ENCODE peak calls at places on chromosomes 16 and 17, in eight cellular contexts. One of them, this sample, is unnamed.

GRCh38 chr17:78114831-78115723 is 13.5 kb downstream of the TMC6 start:
- DNase-seq in adrenal gland: no peak
- DNase-seq in uterus: no peak
- DNase-seq in A549: no peak
- DNase-seq in esophagus squamous epithelium: no peak
- DNase-seq in tibial nerve: no peak
- DNase-seq in NB4: no peak
- DNase-seq in upper lobe of left lung: no peak
- DNase-seq in this sample: peak

GRCh38 chr17:55482591-55483389 is 28.5 kb downstream of the SMIM36 start:
- DNase-seq in upper lobe of left lung: no peak
- DNase-seq in uterus: no peak
- DNase-seq in tibial nerve: no peak
- DNase-seq in adrenal gland: no peak
- DNase-seq in esophagus squamous epithelium: no peak
- DNase-seq in NB4: no peak
- DNase-seq in A549: no peak
- DNase-seq in this sample: no peak

GRCh38 chr17:45775576-45776011 is 8.5 kb upstream of the CRHR1 start:
- DNase-seq in tibial nerve: no peak
- DNase-seq in adrenal gland: peak
- DNase-seq in uterus: no peak
- DNase-seq in NB4: no peak
- DNase-seq in esophagus squamous epithelium: no peak
- DNase-seq in A549: no peak
- DNase-seq in upper lobe of left lung: peak
- DNase-seq in this sample: no peak

GRCh38 chr16:69520800-69521602 is 44.8 kb upstream of the NFAT5 start:
- DNase-seq in uterus: no peak
- DNase-seq in NB4: no peak
- DNase-seq in tibial nerve: no peak
- DNase-seq in esophagus squamous epithelium: no peak
- DNase-seq in adrenal gland: no peak
- DNase-seq in A549: no peak
- DNase-seq in upper lobe of left lung: no peak
- DNase-seq in this sample: peak

GRCh38 chr16:88303890-88304819 is 78.6 kb upstream of the ZNF469 start:
- DNase-seq in A549: peak
- DNase-seq in tibial nerve: no peak
- DNase-seq in upper lobe of left lung: no peak
- DNase-seq in esophagus squamous epithelium: no peak
- DNase-seq in adrenal gland: peak
- DNase-seq in NB4: no peak
- DNase-seq in uterus: peak
- DNase-seq in this sample: no peak

GRCh38 chr17:58352843-58353719 is 1.1 kb upstream of the SUPT4H1 start:
- DNase-seq in upper lobe of left lung: no peak
- DNase-seq in NB4: peak
- DNase-seq in adrenal gland: peak
- DNase-seq in tibial nerve: no peak
- DNase-seq in A549: no peak
- DNase-seq in esophagus squamous epithelium: no peak
- DNase-seq in uterus: no peak
- DNase-seq in this sample: no peak

GRCh38 chr17:32819035-32819434 is 57.9 kb downstream of the MYO1D start:
- DNase-seq in NB4: no peak
- DNase-seq in esophagus squamous epithelium: no peak
- DNase-seq in A549: no peak
- DNase-seq in uterus: no peak
- DNase-seq in upper lobe of left lung: no peak
- DNase-seq in tibial nerve: no peak
- DNase-seq in adrenal gland: no peak
- DNase-seq in this sample: no peak

GRCh38 chr17:20071824-20072691 is 62.9 kb downstream of the SPECC1 start:
- DNase-seq in upper lobe of left lung: peak
- DNase-seq in adrenal gland: no peak
- DNase-seq in uterus: no peak
- DNase-seq in esophagus squamous epithelium: no peak
- DNase-seq in tibial nerve: no peak
- DNase-seq in NB4: no peak
- DNase-seq in A549: no peak
- DNase-seq in this sample: no peak

GRCh38 chr16:14013145-14013570 is 58.0 kb upstream of the MRTFB start:
- DNase-seq in esophagus squamous epithelium: no peak
- DNase-seq in adrenal gland: no peak
- DNase-seq in upper lobe of left lung: no peak
- DNase-seq in A549: no peak
- DNase-seq in tibial nerve: no peak
- DNase-seq in NB4: no peak
- DNase-seq in uterus: no peak
- DNase-seq in this sample: peak

DNA sequence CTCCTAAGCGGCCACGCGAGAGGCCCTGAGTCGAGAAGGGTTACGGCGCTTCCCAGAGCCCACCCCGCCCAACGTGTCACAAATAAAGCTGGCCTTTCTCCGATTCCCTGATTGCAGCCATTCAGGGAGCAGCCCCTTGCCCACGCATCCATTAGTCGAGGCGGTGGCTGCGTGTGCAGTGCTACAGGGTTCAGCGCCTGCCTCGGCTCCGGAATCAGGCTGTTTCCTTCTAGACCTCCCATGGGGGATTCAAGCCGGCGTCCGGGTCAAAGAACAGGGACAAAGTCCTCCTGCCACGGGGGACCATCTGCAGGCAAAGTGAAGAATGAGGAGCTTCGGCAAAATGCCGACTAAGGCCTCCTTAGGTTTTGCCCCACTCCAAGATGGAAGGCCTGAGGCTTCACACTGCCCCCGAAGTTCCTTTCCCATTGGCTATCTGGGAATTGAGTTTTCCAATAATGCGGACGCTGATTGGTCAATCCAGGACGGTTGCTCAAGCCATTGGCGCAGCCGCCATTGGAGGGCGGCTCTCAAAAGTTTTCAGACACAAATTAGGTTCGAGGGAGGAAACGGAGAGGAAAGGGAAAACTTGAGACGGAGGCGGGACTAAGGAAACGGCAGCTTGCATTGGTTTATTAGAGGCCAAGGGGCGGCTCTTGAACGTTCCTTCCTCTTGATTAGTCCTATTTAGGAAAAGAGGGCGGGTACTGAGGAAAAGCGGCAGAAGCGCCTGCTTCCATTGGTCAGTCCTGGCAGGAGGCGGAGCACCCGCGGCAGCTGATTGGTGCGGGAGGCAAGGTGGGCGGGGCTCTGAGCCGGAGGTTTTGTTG is 430 bp upstream of the KATNB1 start:
- DNase-seq in uterus: peak
- DNase-seq in esophagus squamous epithelium: peak
- DNase-seq in adrenal gland: peak
- DNase-seq in NB4: peak
- DNase-seq in upper lobe of left lung: peak
- DNase-seq in tibial nerve: peak
- DNase-seq in A549: peak
- DNase-seq in this sample: peak
- TF ChIP-seq POLR2A in uterus: peak
- TF ChIP-seq POLR2A in esophagus squamous epithelium: no peak
- TF ChIP-seq POLR2A in adrenal gland: peak
- TF ChIP-seq POLR2A in NB4: peak
- TF ChIP-seq POLR2A in upper lobe of left lung: peak
- TF ChIP-seq POLR2A in tibial nerve: peak
- TF ChIP-seq POLR2A in A549: peak
- TF ChIP-seq POLR2A in this sample: no peak

DNA sequence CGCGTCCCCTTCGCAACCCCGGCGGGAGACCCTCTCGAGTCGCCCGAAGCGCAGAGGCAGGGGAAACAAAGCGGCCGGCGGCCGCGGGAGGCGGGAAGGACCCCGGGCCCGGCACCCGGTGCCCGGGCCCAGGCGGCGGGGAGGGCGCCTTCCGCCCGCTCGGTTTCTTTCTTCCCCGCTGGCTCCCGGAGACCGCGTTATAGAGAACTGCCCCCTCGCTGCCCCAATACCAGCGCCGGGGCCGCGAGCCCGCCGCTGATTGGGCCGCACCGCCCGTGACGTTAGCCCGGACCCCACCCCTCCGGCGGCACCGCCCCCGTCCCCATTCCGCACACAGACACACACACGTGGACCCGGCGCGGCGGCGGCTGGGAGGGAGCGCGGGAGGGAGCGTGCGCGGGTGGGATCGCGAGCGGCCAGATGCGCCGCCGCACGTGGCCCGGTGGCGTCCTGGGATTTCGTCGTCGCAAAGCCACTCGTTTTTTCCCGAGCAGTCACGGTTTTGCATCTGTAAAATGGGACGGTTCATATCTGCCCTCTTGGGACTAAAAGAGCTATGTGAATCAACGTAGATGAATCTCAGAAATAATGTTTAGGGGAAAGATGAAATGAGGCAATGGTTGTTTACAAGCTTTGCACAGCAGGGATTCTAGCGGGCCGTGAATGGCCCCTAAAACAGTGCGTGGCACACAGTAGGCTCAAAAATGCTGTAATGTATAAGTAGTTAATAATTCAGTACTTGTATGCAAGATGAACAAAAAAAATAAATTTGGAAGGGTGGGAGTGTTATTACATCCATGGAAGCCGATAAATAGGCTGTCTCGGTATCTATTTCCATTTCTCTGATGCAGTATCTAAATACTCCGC is at the start of gene EPOP:
- DNase-seq in esophagus squamous epithelium: peak
- DNase-seq in tibial nerve: peak
- DNase-seq in upper lobe of left lung: peak
- DNase-seq in NB4: peak
- DNase-seq in adrenal gland: peak
- DNase-seq in uterus: peak
- DNase-seq in A549: peak
- DNase-seq in this sample: peak
- H3K4me3 ChIP-seq in esophagus squamous epithelium: peak
- H3K4me3 ChIP-seq in tibial nerve: peak
- H3K4me3 ChIP-seq in upper lobe of left lung: peak
- H3K4me3 ChIP-seq in NB4: peak
- H3K4me3 ChIP-seq in adrenal gland: peak
- H3K4me3 ChIP-seq in uterus: peak
- H3K4me3 ChIP-seq in A549: peak
- H3K4me3 ChIP-seq in this sample: peak

GRCh38 chr16:11665071-11665491 is 3.2 kb upstream of the SNN start:
- DNase-seq in tibial nerve: no peak
- DNase-seq in upper lobe of left lung: no peak
- DNase-seq in esophagus squamous epithelium: no peak
- DNase-seq in adrenal gland: no peak
- DNase-seq in uterus: no peak
- DNase-seq in NB4: peak
- DNase-seq in A549: no peak
- DNase-seq in this sample: no peak

GRCh38 chr16:11655655-11656054 is 12.6 kb upstream of the SNN start:
- DNase-seq in esophagus squamous epithelium: no peak
- DNase-seq in upper lobe of left lung: no peak
- DNase-seq in tibial nerve: no peak
- DNase-seq in A549: no peak
- DNase-seq in adrenal gland: no peak
- DNase-seq in uterus: no peak
- DNase-seq in NB4: no peak
- DNase-seq in this sample: no peak

GRCh38 chr16:11662582-11662981 is 5.7 kb upstream of the SNN start:
- DNase-seq in NB4: no peak
- DNase-seq in A549: no peak
- DNase-seq in upper lobe of left lung: no peak
- DNase-seq in adrenal gland: no peak
- DNase-seq in tibial nerve: no peak
- DNase-seq in uterus: no peak
- DNase-seq in esophagus squamous epithelium: no peak
- DNase-seq in this sample: no peak

DNA sequence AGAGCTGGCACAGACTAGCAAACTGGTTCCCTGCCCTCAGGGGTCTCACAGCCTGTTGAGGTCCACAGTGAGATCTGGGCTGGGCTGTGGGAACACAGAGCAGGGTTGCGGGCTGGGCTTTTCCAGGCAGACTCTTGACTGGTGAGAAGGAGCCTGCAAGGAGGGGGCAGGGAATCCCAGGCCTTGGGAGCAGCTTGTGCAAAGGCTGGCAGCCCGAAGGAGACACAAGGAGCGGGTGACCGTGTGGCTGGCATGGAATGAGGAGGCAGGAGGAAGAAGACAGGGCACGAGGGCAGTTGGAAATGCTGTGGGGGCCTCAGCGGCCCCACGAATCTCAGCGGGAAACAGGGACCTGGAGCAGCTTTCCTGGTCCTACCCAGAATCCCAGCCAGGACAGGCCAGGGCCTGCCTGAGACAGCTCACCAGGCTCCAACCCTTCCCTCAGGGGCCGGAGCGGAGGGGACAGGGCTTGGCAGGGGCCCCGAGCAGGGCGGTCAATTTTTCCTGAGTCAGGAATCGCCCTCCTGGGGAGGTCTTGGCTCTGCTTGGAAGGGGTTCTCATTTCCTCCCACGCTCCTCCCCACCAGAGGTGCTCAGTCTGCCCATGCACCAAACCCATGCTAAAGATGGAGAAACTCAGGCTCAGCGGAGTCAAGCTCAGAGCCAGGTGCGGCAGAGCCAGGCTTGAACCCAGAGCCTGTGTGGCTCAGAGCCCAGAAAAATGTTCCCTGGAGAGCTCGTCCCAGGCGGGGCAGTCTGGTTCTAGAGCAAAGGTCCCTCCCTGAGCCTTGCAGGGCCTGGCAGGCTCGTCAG is 9.2 kb upstream of the SNN start:
- DNase-seq in uterus: no peak
- DNase-seq in NB4: no peak
- DNase-seq in upper lobe of left lung: no peak
- DNase-seq in esophagus squamous epithelium: no peak
- DNase-seq in tibial nerve: no peak
- DNase-seq in A549: no peak
- DNase-seq in adrenal gland: no peak
- DNase-seq in this sample: no peak
- TF ChIP-seq POLR2A in uterus: no peak
- TF ChIP-seq POLR2A in NB4: no peak
- TF ChIP-seq POLR2A in upper lobe of left lung: no peak
- TF ChIP-seq POLR2A in esophagus squamous epithelium: no peak
- TF ChIP-seq POLR2A in tibial nerve: no peak
- TF ChIP-seq POLR2A in A549: no peak
- TF ChIP-seq POLR2A in adrenal gland: no peak
- TF ChIP-seq POLR2A in this sample: no peak

GRCh38 chr17:50201226-50201854 is at the start of gene COL1A1:
- DNase-seq in uterus: peak
- DNase-seq in esophagus squamous epithelium: no peak
- DNase-seq in upper lobe of left lung: peak
- DNase-seq in A549: no peak
- DNase-seq in adrenal gland: peak
- DNase-seq in tibial nerve: peak
- DNase-seq in NB4: no peak
- DNase-seq in this sample: peak
- H3K4me3 ChIP-seq in uterus: peak
- H3K4me3 ChIP-seq in esophagus squamous epithelium: peak
- H3K4me3 ChIP-seq in upper lobe of left lung: peak
- H3K4me3 ChIP-seq in A549: peak
- H3K4me3 ChIP-seq in adrenal gland: peak
- H3K4me3 ChIP-seq in tibial nerve: peak
- H3K4me3 ChIP-seq in NB4: no peak
- H3K4me3 ChIP-seq in this sample: peak

DNA sequence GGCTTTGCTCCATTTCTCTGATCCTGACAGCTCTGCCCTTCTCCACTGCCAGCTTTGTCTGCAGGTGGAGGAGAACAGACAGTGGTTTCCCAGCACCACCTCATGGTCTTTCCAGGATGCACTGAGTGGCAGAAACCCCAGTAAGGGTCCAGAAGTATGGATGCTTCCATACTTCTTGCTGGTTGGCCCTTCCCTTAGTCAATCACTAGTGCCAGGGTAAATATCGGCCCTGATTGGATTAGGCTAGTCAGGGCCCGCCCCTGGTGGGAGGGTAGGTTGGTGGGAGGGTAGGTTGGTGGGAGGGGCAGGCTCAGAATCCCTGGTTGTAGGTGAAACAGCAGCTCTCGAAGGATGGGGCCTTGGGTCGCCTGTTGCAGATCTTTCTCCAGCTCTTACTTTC is 10.2 kb downstream of the RNF213 start:
- DNase-seq in upper lobe of left lung: no peak
- DNase-seq in NB4: peak
- DNase-seq in uterus: no peak
- DNase-seq in A549: peak
- DNase-seq in tibial nerve: no peak
- DNase-seq in adrenal gland: no peak
- DNase-seq in esophagus squamous epithelium: no peak
- DNase-seq in this sample: no peak
- TF ChIP-seq POLR2A in upper lobe of left lung: no peak
- TF ChIP-seq POLR2A in NB4: no peak
- TF ChIP-seq POLR2A in uterus: no peak
- TF ChIP-seq POLR2A in A549: no peak
- TF ChIP-seq POLR2A in tibial nerve: no peak
- TF ChIP-seq POLR2A in adrenal gland: no peak
- TF ChIP-seq POLR2A in esophagus squamous epithelium: no peak
- TF ChIP-seq POLR2A in this sample: no peak